ENCODE peak calls at places on chromosome 19, in ten cellular contexts. One of them, this sample, is unnamed.

GRCh38 chr19:51702754-51703654 is 9.9 kb downstream of the SPACA6 start:
- DNase-seq in GF-D8: no peak
- DNase-seq in NCI-H1105: no peak
- DNase-seq in EL: no peak
- DNase-seq in activated CD4-positive, CD25-positive, alpha-beta regulatory T cell treated with anti-CD3 and anti-CD28 coated beads, Interleukin-2, amount 50 U/mL, for 72 hours: no peak
- DNase-seq in stimulated activated CD8-positive, alpha-beta memory T cell treated with anti-CD3 and anti-CD28 coated beads, Interleukin-15, amount 100 ng/mL, for 4 hours: no peak
- DNase-seq in SJSA1: no peak
- DNase-seq in renal cortical epithelial cell: no peak
- DNase-seq in T-cell: no peak
- DNase-seq in Ammon's horn: no peak
- DNase-seq in this sample: peak; percentile 21

GRCh38 chr19:1747285-1748114 is 5.8 kb upstream of the ONECUT3 start:
- DNase-seq in GF-D8: no peak
- DNase-seq in NCI-H1105: no peak
- DNase-seq in EL: peak; percentile 89
- DNase-seq in activated CD4-positive, CD25-positive, alpha-beta regulatory T cell treated with anti-CD3 and anti-CD28 coated beads, Interleukin-2, amount 50 U/mL, for 72 hours: no peak
- DNase-seq in stimulated activated CD8-positive, alpha-beta memory T cell treated with anti-CD3 and anti-CD28 coated beads, Interleukin-15, amount 100 ng/mL, for 4 hours: peak; percentile 14
- DNase-seq in SJSA1: peak; percentile 69
- DNase-seq in renal cortical epithelial cell: peak; percentile 88
- DNase-seq in T-cell: peak; percentile 11
- DNase-seq in Ammon's horn: no peak
- DNase-seq in this sample: peak; percentile 71

GRCh38 chr19:33442706-33443105 is 69.2 kb downstream of the CEBPG start:
- DNase-seq in GF-D8: no peak
- DNase-seq in NCI-H1105: no peak
- DNase-seq in EL: no peak
- DNase-seq in activated CD4-positive, CD25-positive, alpha-beta regulatory T cell treated with anti-CD3 and anti-CD28 coated beads, Interleukin-2, amount 50 U/mL, for 72 hours: no peak
- DNase-seq in stimulated activated CD8-positive, alpha-beta memory T cell treated with anti-CD3 and anti-CD28 coated beads, Interleukin-15, amount 100 ng/mL, for 4 hours: no peak
- DNase-seq in SJSA1: no peak
- DNase-seq in renal cortical epithelial cell: no peak
- DNase-seq in T-cell: no peak
- DNase-seq in Ammon's horn: no peak
- DNase-seq in this sample: no peak

GRCh38 chr19:45151821-45152503 is 8.8 kb downstream of the NKPD1 start:
- DNase-seq in GF-D8: no peak
- DNase-seq in NCI-H1105: no peak
- DNase-seq in EL: no peak
- DNase-seq in activated CD4-positive, CD25-positive, alpha-beta regulatory T cell treated with anti-CD3 and anti-CD28 coated beads, Interleukin-2, amount 50 U/mL, for 72 hours: no peak
- DNase-seq in stimulated activated CD8-positive, alpha-beta memory T cell treated with anti-CD3 and anti-CD28 coated beads, Interleukin-15, amount 100 ng/mL, for 4 hours: no peak
- DNase-seq in SJSA1: no peak
- DNase-seq in renal cortical epithelial cell: no peak
- DNase-seq in T-cell: no peak
- DNase-seq in Ammon's horn: no peak
- DNase-seq in this sample: peak; percentile 20

GRCh38 chr19:11435057-11435832 is at the start of the genes ODAD3 and PRKCSH:
- DNase-seq in GF-D8: peak; percentile 99
- DNase-seq in NCI-H1105: peak; percentile 100
- DNase-seq in EL: peak; percentile 100
- DNase-seq in activated CD4-positive, CD25-positive, alpha-beta regulatory T cell treated with anti-CD3 and anti-CD28 coated beads, Interleukin-2, amount 50 U/mL, for 72 hours: peak; percentile 96
- DNase-seq in stimulated activated CD8-positive, alpha-beta memory T cell treated with anti-CD3 and anti-CD28 coated beads, Interleukin-15, amount 100 ng/mL, for 4 hours: peak; percentile 96
- DNase-seq in SJSA1: peak; percentile 100
- DNase-seq in renal cortical epithelial cell: peak; percentile 99
- DNase-seq in T-cell: peak; percentile 97
- DNase-seq in Ammon's horn: peak; percentile 100
- DNase-seq in this sample: peak; percentile 100

GRCh38 chr19:21823224-21823623 is 12.8 kb downstream of the ZNF43 start:
- DNase-seq in GF-D8: no peak
- DNase-seq in NCI-H1105: no peak
- DNase-seq in EL: no peak
- DNase-seq in activated CD4-positive, CD25-positive, alpha-beta regulatory T cell treated with anti-CD3 and anti-CD28 coated beads, Interleukin-2, amount 50 U/mL, for 72 hours: no peak
- DNase-seq in stimulated activated CD8-positive, alpha-beta memory T cell treated with anti-CD3 and anti-CD28 coated beads, Interleukin-15, amount 100 ng/mL, for 4 hours: no peak
- DNase-seq in SJSA1: no peak
- DNase-seq in renal cortical epithelial cell: no peak
- DNase-seq in T-cell: no peak
- DNase-seq in Ammon's horn: no peak
- DNase-seq in this sample: no peak

GRCh38 chr19:55373993-55374757 is 2.5 kb upstream of the TMEM190 start:
- DNase-seq in GF-D8: no peak
- DNase-seq in NCI-H1105: no peak
- DNase-seq in EL: peak; percentile 78
- DNase-seq in activated CD4-positive, CD25-positive, alpha-beta regulatory T cell treated with anti-CD3 and anti-CD28 coated beads, Interleukin-2, amount 50 U/mL, for 72 hours: no peak
- DNase-seq in stimulated activated CD8-positive, alpha-beta memory T cell treated with anti-CD3 and anti-CD28 coated beads, Interleukin-15, amount 100 ng/mL, for 4 hours: no peak
- DNase-seq in SJSA1: peak; percentile 86
- DNase-seq in renal cortical epithelial cell: no peak
- DNase-seq in T-cell: no peak
- DNase-seq in Ammon's horn: no peak
- DNase-seq in this sample: peak; percentile 37

GRCh38 chr19:29524912-29525870 is 603 bp upstream of the VSTM2B start:
- DNase-seq in GF-D8: no peak
- DNase-seq in NCI-H1105: peak; percentile 69
- DNase-seq in EL: no peak
- DNase-seq in activated CD4-positive, CD25-positive, alpha-beta regulatory T cell treated with anti-CD3 and anti-CD28 coated beads, Interleukin-2, amount 50 U/mL, for 72 hours: no peak
- DNase-seq in stimulated activated CD8-positive, alpha-beta memory T cell treated with anti-CD3 and anti-CD28 coated beads, Interleukin-15, amount 100 ng/mL, for 4 hours: no peak
- DNase-seq in SJSA1: no peak
- DNase-seq in renal cortical epithelial cell: no peak
- DNase-seq in T-cell: no peak
- DNase-seq in Ammon's horn: no peak
- DNase-seq in this sample: no peak

GRCh38 chr19:47891622-47891922 is 5.5 kb upstream of the SULT2A1 start:
- DNase-seq in GF-D8: no peak
- DNase-seq in NCI-H1105: no peak
- DNase-seq in EL: no peak
- DNase-seq in activated CD4-positive, CD25-positive, alpha-beta regulatory T cell treated with anti-CD3 and anti-CD28 coated beads, Interleukin-2, amount 50 U/mL, for 72 hours: no peak
- DNase-seq in stimulated activated CD8-positive, alpha-beta memory T cell treated with anti-CD3 and anti-CD28 coated beads, Interleukin-15, amount 100 ng/mL, for 4 hours: no peak
- DNase-seq in SJSA1: no peak
- DNase-seq in renal cortical epithelial cell: no peak
- DNase-seq in T-cell: no peak
- DNase-seq in Ammon's horn: no peak
- DNase-seq in this sample: no peak

GRCh38 chr19:19170053-19170945 is at the start of gene MEF2B:
- DNase-seq in GF-D8: no peak
- DNase-seq in NCI-H1105: peak; percentile 80
- DNase-seq in EL: peak; percentile 48
- DNase-seq in activated CD4-positive, CD25-positive, alpha-beta regulatory T cell treated with anti-CD3 and anti-CD28 coated beads, Interleukin-2, amount 50 U/mL, for 72 hours: peak; percentile 81
- DNase-seq in stimulated activated CD8-positive, alpha-beta memory T cell treated with anti-CD3 and anti-CD28 coated beads, Interleukin-15, amount 100 ng/mL, for 4 hours: peak; percentile 39
- DNase-seq in SJSA1: no peak
- DNase-seq in renal cortical epithelial cell: peak; percentile 38
- DNase-seq in T-cell: peak; percentile 81
- DNase-seq in Ammon's horn: peak; percentile 55
- DNase-seq in this sample: peak; percentile 73

GRCh38 chr19:57850553-57851017 is 926 bp downstream of the ZNF587 start:
- DNase-seq in GF-D8: no peak
- DNase-seq in NCI-H1105: peak; percentile 26
- DNase-seq in EL: peak; percentile 53
- DNase-seq in activated CD4-positive, CD25-positive, alpha-beta regulatory T cell treated with anti-CD3 and anti-CD28 coated beads, Interleukin-2, amount 50 U/mL, for 72 hours: no peak
- DNase-seq in stimulated activated CD8-positive, alpha-beta memory T cell treated with anti-CD3 and anti-CD28 coated beads, Interleukin-15, amount 100 ng/mL, for 4 hours: no peak
- DNase-seq in SJSA1: peak; percentile 45
- DNase-seq in renal cortical epithelial cell: peak; percentile 96
- DNase-seq in T-cell: no peak
- DNase-seq in Ammon's horn: no peak
- DNase-seq in this sample: peak; percentile 63

GRCh38 chr19:49061000-49061399 is 3.5 kb upstream of the CGB7 start:
- DNase-seq in GF-D8: no peak
- DNase-seq in NCI-H1105: no peak
- DNase-seq in EL: no peak
- DNase-seq in activated CD4-positive, CD25-positive, alpha-beta regulatory T cell treated with anti-CD3 and anti-CD28 coated beads, Interleukin-2, amount 50 U/mL, for 72 hours: no peak
- DNase-seq in stimulated activated CD8-positive, alpha-beta memory T cell treated with anti-CD3 and anti-CD28 coated beads, Interleukin-15, amount 100 ng/mL, for 4 hours: no peak
- DNase-seq in SJSA1: no peak
- DNase-seq in renal cortical epithelial cell: no peak
- DNase-seq in T-cell: no peak
- DNase-seq in Ammon's horn: no peak
- DNase-seq in this sample: no peak